ENCODE peak calls at places on chromosomes 13 and 19, in four cellular contexts. One of them, this sample, is unnamed.

GRCh38 chr13:90968510-90968909 is 379.0 kb upstream of the MIR17HG start:
- DNase-seq in SK-N-SH: peak
- DNase-seq in K562: no peak
- DNase-seq in suprapubic skin: no peak
- DNase-seq in this sample: no peak

GRCh38 chr19:33763661-33764343 is 32.9 kb upstream of the KCTD15 start:
- DNase-seq in SK-N-SH: peak
- DNase-seq in K562: no peak
- DNase-seq in suprapubic skin: no peak
- DNase-seq in this sample: no peak

GRCh38 chr19:46678110-46678732 is 17.2 kb upstream of the DACT3 start:
- DNase-seq in K562: peak
- DNase-seq in suprapubic skin: no peak
- DNase-seq in SK-N-SH: peak
- DNase-seq in this sample: no peak

GRCh38 chr19:18112989-18113478 is 15.5 kb downstream of the MAST3 start:
- DNase-seq in SK-N-SH: peak
- DNase-seq in K562: peak
- DNase-seq in suprapubic skin: no peak
- DNase-seq in this sample: no peak

GRCh38 chr13:94267581-94267980 is 211.9 kb downstream of the DCT start:
- DNase-seq in SK-N-SH: no peak
- DNase-seq in K562: no peak
- DNase-seq in suprapubic skin: no peak
- DNase-seq in this sample: no peak

GRCh38 chr19:50467566-50467965 is 8.7 kb upstream of the EMC10 start:
- DNase-seq in suprapubic skin: no peak
- DNase-seq in K562: no peak
- DNase-seq in SK-N-SH: no peak
- DNase-seq in this sample: no peak

GRCh38 chr19:18897108-18898029 is 1.4 kb upstream of the CERS1 start:
- DNase-seq in SK-N-SH: no peak
- DNase-seq in K562: no peak
- DNase-seq in suprapubic skin: no peak
- DNase-seq in this sample: no peak

GRCh38 chr19:17074628-17075034 is 621 bp downstream of the HAUS8 start:
- DNase-seq in suprapubic skin: no peak
- DNase-seq in SK-N-SH: no peak
- DNase-seq in K562: no peak
- DNase-seq in this sample: no peak

GRCh38 chr13:108460043-108460442 is 169.4 kb upstream of the MYO16 start:
- DNase-seq in K562: no peak
- DNase-seq in suprapubic skin: no peak
- DNase-seq in SK-N-SH: no peak
- DNase-seq in this sample: no peak

GRCh38 chr19:18735324-18735723 is 51.8 kb downstream of the CRTC1 start:
- DNase-seq in suprapubic skin: no peak
- DNase-seq in SK-N-SH: no peak
- DNase-seq in K562: no peak
- DNase-seq in this sample: no peak

GRCh38 chr13:60267498-60268202 is 103.9 kb upstream of the DIAPH3 start:
- DNase-seq in K562: no peak
- DNase-seq in SK-N-SH: no peak
- DNase-seq in suprapubic skin: no peak
- DNase-seq in this sample: no peak

GRCh38 chr19:47471733-47472457 is at the start of gene SLC8A2:
- DNase-seq in K562: peak
- DNase-seq in SK-N-SH: peak
- DNase-seq in suprapubic skin: no peak
- DNase-seq in this sample: no peak

GRCh38 chr19:5285311-5285710 is 55.3 kb downstream of the PTPRS start:
- DNase-seq in SK-N-SH: peak
- DNase-seq in K562: no peak
- DNase-seq in suprapubic skin: no peak
- DNase-seq in this sample: no peak

GRCh38 chr19:41228486-41228885 is 9.5 kb downstream of the AXL start:
- DNase-seq in suprapubic skin: no peak
- DNase-seq in SK-N-SH: no peak
- DNase-seq in K562: no peak
- DNase-seq in this sample: no peak

GRCh38 chr13:23547000-23547590 is 23.1 kb upstream of the TNFRSF19 start:
- DNase-seq in SK-N-SH: no peak
- DNase-seq in suprapubic skin: no peak
- DNase-seq in K562: no peak
- DNase-seq in this sample: peak

GRCh38 chr13:100491164-100491847 is 97.3 kb downstream of the GGACT start:
- DNase-seq in K562: no peak
- DNase-seq in suprapubic skin: no peak
- DNase-seq in SK-N-SH: no peak
- DNase-seq in this sample: no peak

GRCh38 chr13:63198076-63198475 is 1782.4 kb upstream of the PCDH20 start:
- DNase-seq in SK-N-SH: no peak
- DNase-seq in K562: no peak
- DNase-seq in suprapubic skin: no peak
- DNase-seq in this sample: no peak

GRCh38 chr19:48982280-48982679 is 10.8 kb downstream of the GYS1 start:
- DNase-seq in SK-N-SH: no peak
- DNase-seq in suprapubic skin: no peak
- DNase-seq in K562: no peak
- DNase-seq in this sample: no peak

GRCh38 chr19:21483589-21484170 is 21.7 kb upstream of the ZNF429 start:
- DNase-seq in SK-N-SH: peak
- DNase-seq in K562: peak
- DNase-seq in suprapubic skin: no peak
- DNase-seq in this sample: no peak

GRCh38 chr13:95133498-95133897 is 167.8 kb downstream of the ABCC4 start:
- DNase-seq in suprapubic skin: no peak
- DNase-seq in K562: no peak
- DNase-seq in SK-N-SH: no peak
- DNase-seq in this sample: no peak

GRCh38 chr13:111177081-111177711 is 62.1 kb downstream of the ARHGEF7 start:
- DNase-seq in K562: no peak
- DNase-seq in SK-N-SH: no peak
- DNase-seq in suprapubic skin: no peak
- DNase-seq in this sample: no peak

GRCh38 chr13:92719868-92720267 is 506.7 kb upstream of the GPC6 start:
- DNase-seq in suprapubic skin: no peak
- DNase-seq in K562: no peak
- DNase-seq in SK-N-SH: no peak
- DNase-seq in this sample: no peak

GRCh38 chr13:24050292-24050711 is 110.2 kb upstream of the SPATA13 start:
- DNase-seq in K562: no peak
- DNase-seq in SK-N-SH: no peak
- DNase-seq in suprapubic skin: no peak
- DNase-seq in this sample: no peak

GRCh38 chr13:27352698-27353097 is 71.7 kb upstream of the GTF3A start:
- DNase-seq in suprapubic skin: no peak
- DNase-seq in SK-N-SH: no peak
- DNase-seq in K562: no peak
- DNase-seq in this sample: no peak

GRCh38 chr13:27353653-27354052 is 70.8 kb upstream of the GTF3A start:
- DNase-seq in suprapubic skin: no peak
- DNase-seq in K562: no peak
- DNase-seq in SK-N-SH: no peak
- DNase-seq in this sample: no peak

GRCh38 chr13:27354379-27354778 is 70.0 kb upstream of the GTF3A start:
- DNase-seq in K562: no peak
- DNase-seq in suprapubic skin: no peak
- DNase-seq in SK-N-SH: no peak
- DNase-seq in this sample: no peak

GRCh38 chr13:27355894-27356293 is 68.5 kb upstream of the GTF3A start:
- DNase-seq in SK-N-SH: no peak
- DNase-seq in suprapubic skin: no peak
- DNase-seq in K562: no peak
- DNase-seq in this sample: no peak

GRCh38 chr13:27353166-27353583 is 71.2 kb upstream of the GTF3A start:
- DNase-seq in K562: no peak
- DNase-seq in SK-N-SH: no peak
- DNase-seq in suprapubic skin: no peak
- DNase-seq in this sample: no peak
- TF ChIP-seq EP300 in K562: no peak
- TF ChIP-seq EP300 in SK-N-SH: no peak
- TF ChIP-seq EP300 in suprapubic skin: no peak
- TF ChIP-seq EP300 in this sample: no peak

DNA sequence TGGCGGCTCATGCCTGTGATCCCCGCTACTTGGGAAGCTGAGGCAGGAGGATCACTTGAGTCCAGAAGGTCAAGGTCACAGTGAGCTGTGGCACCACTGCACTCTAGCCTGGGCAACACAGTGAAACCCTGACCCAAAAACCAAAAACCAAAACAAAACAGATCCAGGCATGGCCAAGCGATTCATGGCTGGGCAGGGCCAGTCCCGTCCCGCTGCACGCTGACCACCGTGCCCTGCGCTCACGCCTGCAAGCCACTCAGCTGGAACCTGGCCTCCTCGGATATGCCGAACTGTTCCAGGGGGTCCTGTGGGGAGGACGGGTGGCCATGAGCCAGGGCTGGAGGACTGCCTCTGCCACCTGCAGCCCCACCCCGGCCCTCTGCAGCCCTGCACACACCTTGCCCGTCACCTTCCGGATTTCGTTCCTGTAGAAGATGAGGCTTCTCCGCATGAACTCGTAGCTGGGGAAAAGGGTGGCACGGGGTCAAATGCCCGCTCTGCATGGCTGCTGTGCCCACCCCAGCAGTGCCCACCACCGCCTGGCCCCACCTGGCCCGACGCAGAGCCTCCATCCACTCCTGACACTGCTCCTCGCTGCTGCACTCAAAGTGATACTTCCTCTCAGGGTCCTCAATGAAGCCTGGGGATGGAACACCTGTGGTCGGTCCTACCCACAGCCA is 2.4 kb downstream of the PLEKHJ1 start:
- DNase-seq in SK-N-SH: no peak
- DNase-seq in suprapubic skin: no peak
- DNase-seq in K562: no peak
- DNase-seq in this sample: no peak
- TF ChIP-seq POLR2AphosphoS5 in SK-N-SH: no peak
- TF ChIP-seq POLR2AphosphoS5 in suprapubic skin: no peak
- TF ChIP-seq POLR2AphosphoS5 in K562: no peak
- TF ChIP-seq POLR2AphosphoS5 in this sample: no peak

GRCh38 chr19:680287-681028 is 4.3 kb downstream of the FSTL3 start:
- DNase-seq in SK-N-SH: peak
- DNase-seq in suprapubic skin: peak
- DNase-seq in K562: peak
- DNase-seq in this sample: peak
- TF ChIP-seq EP300 in SK-N-SH: no peak
- TF ChIP-seq EP300 in suprapubic skin: no peak
- TF ChIP-seq EP300 in K562: no peak
- TF ChIP-seq EP300 in this sample: no peak

DNA sequence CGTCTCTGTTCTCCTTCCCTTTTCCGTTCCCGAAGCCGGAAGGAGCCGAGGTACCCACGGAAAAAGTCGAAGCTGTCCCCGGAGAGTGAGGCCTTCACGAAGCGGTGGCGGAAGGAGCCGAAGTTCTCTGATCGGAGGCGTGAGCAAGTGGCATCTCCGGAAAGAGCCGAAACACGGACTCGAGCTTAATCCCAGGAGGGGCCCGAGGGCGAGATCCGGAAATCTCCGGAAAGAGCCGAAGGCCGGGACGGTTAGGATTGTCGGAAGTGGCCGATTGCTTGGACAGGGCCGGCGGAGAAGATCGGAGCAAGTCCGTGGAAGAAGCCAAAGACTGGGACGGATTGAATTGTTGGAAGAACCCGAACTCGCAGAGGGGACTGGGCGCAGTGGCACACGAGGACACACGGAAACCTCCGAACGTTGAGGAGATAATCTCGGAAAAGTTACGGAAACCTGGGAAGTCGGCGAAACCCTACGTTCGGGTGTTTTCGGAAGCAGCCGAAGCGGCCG is 457 bp upstream of the U2AF2 start:
- DNase-seq in suprapubic skin: peak
- DNase-seq in SK-N-SH: peak
- DNase-seq in K562: peak
- DNase-seq in this sample: peak
- TF ChIP-seq POLR2AphosphoS5 in suprapubic skin: no peak
- TF ChIP-seq POLR2AphosphoS5 in SK-N-SH: no peak
- TF ChIP-seq POLR2AphosphoS5 in K562: no peak
- TF ChIP-seq POLR2AphosphoS5 in this sample: no peak

GRCh38 chr19:662207-662961 is 630 bp downstream of the RNF126 start:
- DNase-seq in SK-N-SH: peak
- DNase-seq in K562: peak
- DNase-seq in suprapubic skin: no peak
- DNase-seq in this sample: no peak

GRCh38 chr19:664913-665443 is 2.0 kb upstream of the RNF126 start:
- DNase-seq in SK-N-SH: peak
- DNase-seq in suprapubic skin: peak
- DNase-seq in K562: peak
- DNase-seq in this sample: no peak

GRCh38 chr19:661427-662196 is 1.4 kb downstream of the RNF126 start:
- DNase-seq in K562: peak
- DNase-seq in SK-N-SH: no peak
- DNase-seq in suprapubic skin: no peak
- DNase-seq in this sample: no peak

GRCh38 chr19:663682-664117 is 686 bp upstream of the RNF126 start:
- DNase-seq in SK-N-SH: no peak
- DNase-seq in suprapubic skin: no peak
- DNase-seq in K562: no peak
- DNase-seq in this sample: no peak

DNA sequence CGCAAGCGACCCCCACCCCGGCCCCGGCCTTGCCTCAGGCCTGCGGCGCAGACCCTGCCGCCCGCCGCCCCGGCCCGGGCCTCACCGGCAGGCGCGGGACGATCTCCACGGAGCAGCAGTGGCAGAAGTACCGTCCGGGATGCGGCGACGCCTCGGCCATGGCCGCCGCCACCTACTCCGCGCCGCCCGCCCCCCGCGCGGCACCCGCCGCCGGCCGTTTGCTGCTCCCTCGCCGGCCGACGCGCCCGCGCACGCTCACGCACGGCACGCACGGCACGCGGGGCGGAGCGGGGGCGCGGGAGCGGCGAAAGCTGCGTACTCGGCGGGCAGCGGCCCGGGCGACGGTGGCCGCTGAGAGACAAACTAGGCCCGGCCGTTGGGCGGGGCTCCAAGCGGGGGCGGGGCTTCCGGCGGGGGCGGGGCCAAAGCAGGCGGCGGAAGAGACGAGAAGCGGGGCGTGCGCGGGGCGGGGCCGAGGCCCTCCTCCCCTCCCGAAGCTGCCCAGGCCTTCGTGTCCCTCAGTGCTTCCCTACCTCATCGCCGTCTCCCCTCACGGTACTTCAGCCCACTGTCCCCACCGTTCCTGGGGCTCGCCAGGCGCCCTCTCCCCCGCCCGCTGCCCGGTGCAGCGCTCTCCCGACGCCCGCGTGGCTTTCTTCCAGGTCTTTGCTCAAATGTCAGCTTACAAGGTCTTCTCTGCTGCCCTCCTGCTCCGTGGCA is at the start of gene RNF126:
- DNase-seq in K562: peak
- DNase-seq in SK-N-SH: peak
- DNase-seq in suprapubic skin: peak
- DNase-seq in this sample: peak
- TF ChIP-seq EP300 in K562: peak
- TF ChIP-seq EP300 in SK-N-SH: no peak
- TF ChIP-seq EP300 in suprapubic skin: no peak
- TF ChIP-seq EP300 in this sample: no peak

DNA sequence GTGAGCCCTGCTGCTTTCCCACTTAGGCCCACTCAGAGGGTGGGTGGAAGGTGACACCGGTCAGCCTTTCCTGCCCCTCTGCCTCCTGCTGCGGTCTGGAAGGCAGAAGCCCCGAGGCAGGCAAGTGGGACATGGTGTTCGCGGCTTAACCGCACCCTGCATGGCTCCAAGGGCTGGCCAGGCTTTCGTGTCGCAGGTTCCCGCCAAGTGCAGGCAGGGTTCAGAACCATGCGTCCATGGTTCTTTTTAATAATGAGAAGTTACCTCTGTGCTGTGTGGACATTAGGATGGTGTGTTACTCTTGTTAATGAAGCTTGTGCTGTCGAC is 969 bp downstream of the DGKH start:
- DNase-seq in SK-N-SH: no peak
- DNase-seq in suprapubic skin: no peak
- DNase-seq in K562: no peak
- DNase-seq in this sample: no peak
- TF ChIP-seq POLR2AphosphoS5 in SK-N-SH: no peak
- TF ChIP-seq POLR2AphosphoS5 in suprapubic skin: no peak
- TF ChIP-seq POLR2AphosphoS5 in K562: no peak
- TF ChIP-seq POLR2AphosphoS5 in this sample: no peak